ENCODE peak calls at places on chromosomes 1 and 21, in seven cellular contexts. W is SK-N-SH, E is GM23248, U is iPS-NIHi11, K is A172, S is testis, N is adipocyte. D is an unnamed sample.

GRCh38 chr1:110210604-110211502 is 739 bp downstream of the KCNC4 start:
- DNase-seq in W (peak), S (peak), U (peak), K (no peak), E (peak), N (peak), D (peak)

GRCh38 chr1:85581138-85581801 is 709 bp downstream of the CCN1 start:
- DNase-seq in W (peak), E (peak), N (peak), U (peak), K (peak), S (peak), D (peak)

GRCh38 chr1:201584510-201584991 is 45.6 kb downstream of the NAV1 start:
- DNase-seq in W (no peak), U (no peak), E (peak), K (peak), N (peak), S (no peak), D (no peak)

GRCh38 chr1:77926561-77927357 is 38.3 kb downstream of the NEXN start:
- DNase-seq in E (peak), N (no peak), U (no peak), W (no peak), K (no peak), S (no peak), D (no peak)

GRCh38 chr21:34510148-34511142 is 1.6 kb downstream of the KCNE1 start:
- DNase-seq in S (peak), E (peak), W (peak), U (peak), K (peak), N (peak), D (no peak)

GRCh38 chr1:210586785-210587184 is 258.1 kb downstream of the HHAT start:
- DNase-seq in K (no peak), E (no peak), W (no peak), S (no peak), U (no peak), N (no peak), D (no peak)

GRCh38 chr1:3783651-3784474 is 11.3 kb downstream of the SMIM1 start:
- DNase-seq in W (no peak), K (no peak), S (no peak), N (no peak), U (no peak), E (no peak), D (no peak)

GRCh38 chr1:218351617-218352438 is 6.7 kb downstream of the TGFB2 start:
- DNase-seq in S (no peak), N (peak), K (peak), E (peak), U (peak), W (peak), D (no peak)

GRCh38 chr21:45318556-45319341 is 31.1 kb upstream of the POFUT2 start:
- DNase-seq in E (no peak), N (no peak), S (no peak), U (peak), W (no peak), K (peak), D (no peak)

GRCh38 chr21:32163386-32163785 is 115.5 kb downstream of the MIS18A start:
- DNase-seq in S (no peak), N (no peak), W (no peak), E (no peak), U (peak), K (no peak), D (no peak)

GRCh38 chr21:37546299-37546908 is 179.8 kb downstream of the DYRK1A start:
- DNase-seq in K (no peak), N (no peak), E (no peak), S (no peak), W (no peak), U (no peak), D (peak)

GRCh38 chr1:151443846-151444790 is 15.2 kb downstream of the POGZ start:
- DNase-seq in N (peak), W (peak), K (peak), E (peak), U (peak), S (peak), D (peak)

GRCh38 chr1:211603191-211603701 is 24.3 kb upstream of the SLC30A1 start:
- DNase-seq in N (peak), S (no peak), K (no peak), U (no peak), E (peak), W (no peak), D (no peak)

GRCh38 chr1:225811622-225812487 is 1.9 kb downstream of the EPHX1 start:
- DNase-seq in N (peak), S (peak), U (peak), E (peak), K (no peak), W (no peak), D (no peak)

GRCh38 chr1:230276401-230276800 is 149.7 kb downstream of the PGBD5 start:
- DNase-seq in N (no peak), W (no peak), K (no peak), U (no peak), E (no peak), S (no peak), D (no peak)

GRCh38 chr1:46714976-46715375 is 3.9 kb downstream of the EFCAB14 start:
- DNase-seq in U (no peak), E (no peak), W (no peak), N (no peak), S (no peak), K (no peak), D (no peak)

GRCh38 chr21:31476551-31477120 is 132.6 kb upstream of the TIAM1 start:
- DNase-seq in W (no peak), N (peak), K (no peak), E (peak), U (no peak), S (no peak), D (no peak)

GRCh38 chr1:223123238-223123976 is 19.6 kb downstream of the TLR5 start:
- DNase-seq in K (peak), U (peak), N (peak), E (peak), S (peak), W (peak), D (no peak)

GRCh38 chr1:28421744-28422143 is 52.2 kb downstream of the PHACTR4 start:
- DNase-seq in W (no peak), N (no peak), S (no peak), U (no peak), K (no peak), E (no peak), D (no peak)

GRCh38 chr1:185559684-185560310 is 174.4 kb upstream of the HMCN1 start:
- DNase-seq in N (peak), W (peak), S (peak), E (peak), U (peak), K (peak), D (no peak)

GRCh38 chr1:173421266-173421665 is 55.9 kb upstream of the PRDX6 start:
- DNase-seq in E (no peak), N (no peak), U (no peak), K (no peak), W (no peak), S (no peak), D (no peak)